ENCODE peak calls at places on chromosomes 4 and X, in six cellular contexts. I is GM12878, N is stomach, W is GM12892, A is suprapubic skin, Q is K562. F is an unnamed sample.

GRCh38 chr4:94574616-94575015 is 122.9 kb downstream of the PDLIM5 start:
- DNase-seq in I (no peak), A (no peak), W (no peak), N (no peak), Q (no peak), F (no peak)

GRCh38 chr4:107997794-107998193 is 8.1 kb downstream of the HADH start:
- DNase-seq in N (no peak), A (no peak), I (no peak), W (no peak), Q (no peak), F (no peak)

GRCh38 chrX:103540145-103540544 is 20.9 kb upstream of the RAB40A start:
- DNase-seq in Q (no peak), W (no peak), A (no peak), I (no peak), N (no peak), F (no peak)

GRCh38 chr4:173998471-173999144 is 284.9 kb downstream of the FBXO8 start:
- DNase-seq in A (no peak), N (no peak), W (no peak), Q (no peak), I (no peak), F (no peak)

GRCh38 chr4:21726255-21726815 is 222.2 kb downstream of the KCNIP4 start:
- DNase-seq in A (no peak), I (no peak), N (no peak), Q (no peak), W (no peak), F (no peak)

GRCh38 chr4:475962-476361 is 23.0 kb downstream of the ZNF721 start:
- DNase-seq in W (no peak), I (no peak), A (no peak), N (no peak), Q (no peak), F (no peak)

GRCh38 chr4:36079666-36080065 is 164.6 kb downstream of the ARAP2 start:
- DNase-seq in Q (no peak), N (no peak), W (no peak), A (no peak), I (no peak), F (no peak)

GRCh38 chrX:54447461-54447860 is 7.3 kb downstream of the TSR2 start:
- DNase-seq in W (no peak), Q (no peak), A (no peak), N (no peak), I (no peak), F (no peak)

GRCh38 chrX:65750674-65751469 is 83.4 kb downstream of the MSN start:
- DNase-seq in Q (no peak), I (peak), W (no peak), A (no peak), N (no peak), F (no peak)

GRCh38 chr4:101977096-101977495 is 186.6 kb downstream of the BANK1 start:
- DNase-seq in W (no peak), A (peak), I (no peak), Q (no peak), N (no peak), F (peak)

GRCh38 chr4:133129237-133129636 is 19.9 kb upstream of the PCDH10 start:
- DNase-seq in I (no peak), A (no peak), W (no peak), N (no peak), Q (no peak), F (no peak)

GRCh38 chr4:1382776-1383727 is 23.2 kb downstream of the NKX1-1 start:
- DNase-seq in N (no peak), Q (no peak), W (no peak), A (peak), I (no peak), F (no peak)

GRCh38 chrX:39304746-39305145 is 503.5 kb downstream of the MID1IP1 start:
- DNase-seq in W (no peak), Q (no peak), N (no peak), A (no peak), I (no peak), F (no peak)

GRCh38 chr4:86493460-86493859 is 100.7 kb upstream of the PTPN13 start:
- DNase-seq in Q (no peak), W (no peak), A (no peak), N (no peak), I (no peak), F (no peak)

GRCh38 chr4:889516-889915 is 42.6 kb downstream of the GAK start:
- DNase-seq in W (no peak), I (no peak), N (no peak), Q (no peak), A (no peak), F (no peak)

GRCh38 chr4:150379454-150379853 is 202.5 kb upstream of the MAB21L2 start:
- DNase-seq in Q (no peak), N (no peak), A (no peak), I (no peak), W (no peak), F (no peak)

GRCh38 chr4:15479089-15479912 is 9.6 kb downstream of the CC2D2A start:
- DNase-seq in Q (peak), A (no peak), W (no peak), I (no peak), N (peak), F (no peak)

GRCh38 chrX:37646254-37646653 is 39.3 kb upstream of the XK start:
- DNase-seq in Q (no peak), N (no peak), I (no peak), A (no peak), W (no peak), F (no peak)

GRCh38 chr4:111066001-111066400 is 443.1 kb upstream of the PITX2 start:
- DNase-seq in A (no peak), I (no peak), W (no peak), N (no peak), Q (no peak), F (no peak)

GRCh38 chr4:184574861-184575260 is 74.4 kb downstream of the CASP3 start:
- DNase-seq in A (no peak), I (no peak), W (no peak), N (no peak), Q (no peak), F (no peak)

GRCh38 chrX:141668371-141668770 is 30.2 kb downstream of the SPANXD start:
- DNase-seq in I (no peak), Q (no peak), A (no peak), N (no peak), W (no peak), F (no peak)

GRCh38 chr4:122003335-122003734 is 51.5 kb upstream of the TRPC3 start:
- DNase-seq in W (no peak), Q (peak), I (peak), N (no peak), A (no peak), F (no peak)

GRCh38 chrX:40146471-40147398 is 49.0 kb upstream of the BCOR start:
- DNase-seq in A (no peak), W (no peak), N (no peak), I (no peak), Q (no peak), F (no peak)

GRCh38 chr4:2045518-2045951 is 13.6 kb upstream of the NAT8L start:
- DNase-seq in A (no peak), I (no peak), N (no peak), Q (peak), W (no peak), F (no peak)

GRCh38 chr4:155392486-155393184 is 15.9 kb upstream of the MAP9 start:
- DNase-seq in N (no peak), W (no peak), I (no peak), Q (no peak), A (no peak), F (no peak)

GRCh38 chr4:146640021-146640425 is 1.3 kb downstream of the POU4F2 start:
- DNase-seq in W (no peak), Q (no peak), N (no peak), I (no peak), A (peak), F (no peak)

GRCh38 chrX:10052906-10053625 is 85.9 kb downstream of the CLDN34 start:
- DNase-seq in W (no peak), I (no peak), N (no peak), A (no peak), Q (no peak), F (no peak)

GRCh38 chrX:41308884-41309655 is 24.9 kb upstream of the DDX3X start:
- DNase-seq in Q (no peak), A (no peak), W (no peak), I (no peak), N (no peak), F (no peak)

GRCh38 chr4:77579406-77580076 is 26.1 kb upstream of the CXCL13 start:
- DNase-seq in N (no peak), I (no peak), W (no peak), A (no peak), Q (no peak), F (no peak)

GRCh38 chr4:70269674-70270073 is 27.3 kb downstream of the CSN3 start:
- DNase-seq in Q (no peak), A (no peak), N (no peak), I (no peak), W (no peak), F (no peak)

GRCh38 chr4:71300362-71300761 is 38.5 kb upstream of the SLC4A4 start:
- DNase-seq in Q (no peak), A (no peak), W (no peak), N (no peak), I (no peak), F (no peak)

GRCh38 chrX:103716967-103717366 is 6.3 kb downstream of the TMEM31 start:
- DNase-seq in N (no peak), W (no peak), I (no peak), Q (no peak), A (no peak), F (no peak)

GRCh38 chr4:185210102-185210981 is 944 bp downstream of the SNX25 start:
- DNase-seq in N (peak), I (no peak), A (peak), W (no peak), Q (peak), F (no peak)

GRCh38 chrX:49153467-49153866 is 9.1 kb upstream of the MAGIX start:
- DNase-seq in I (no peak), Q (no peak), N (no peak), W (no peak), A (no peak), F (no peak)

GRCh38 chr4:20480161-20480947 is 219.9 kb upstream of the PACRGL start:
- DNase-seq in A (no peak), W (no peak), I (no peak), N (no peak), Q (no peak), F (no peak)

GRCh38 chr4:184558996-184559395 is 84.6 kb upstream of the IRF2 start:
- DNase-seq in W (no peak), Q (no peak), A (no peak), N (no peak), I (no peak), F (no peak)

GRCh38 chr4:177809786-177810185 is 367.5 kb upstream of the AGA start:
- DNase-seq in A (no peak), W (no peak), I (no peak), N (no peak), Q (no peak), F (no peak)

DNA sequence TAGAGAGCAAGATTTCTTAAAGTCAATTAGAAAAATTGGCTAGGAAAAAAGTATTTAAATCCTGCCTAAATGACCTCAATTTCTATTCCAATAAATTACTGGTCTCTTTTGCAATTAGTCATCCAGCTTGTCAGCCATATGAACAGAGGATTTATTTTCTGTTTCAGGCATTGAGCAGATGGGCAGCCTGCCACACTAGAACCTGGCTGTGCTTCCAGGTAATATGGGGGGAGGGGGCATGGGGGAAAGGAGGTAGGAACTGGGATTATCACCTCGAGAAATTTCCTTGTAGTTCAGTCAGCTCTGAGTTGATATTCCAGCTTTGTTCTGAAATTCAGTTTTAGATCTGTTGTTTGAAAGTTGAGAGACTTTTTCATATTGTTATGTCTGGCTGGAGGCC is 206.3 kb upstream of the LCORL start:
- DNase-seq in I (no peak), N (no peak), W (no peak), A (no peak), Q (no peak), F (no peak)
- TF ChIP-seq POLR2AphosphoS5 in I (no peak), N (no peak), W (no peak), A (no peak), Q (no peak), F (no peak)

GRCh38 chr4:118968813-118969212 is 80.2 kb downstream of the SYNPO2 start:
- DNase-seq in A (no peak), N (no peak), Q (no peak), W (no peak), I (no peak), F (no peak)

GRCh38 chr4:118967393-118967792 is 78.7 kb downstream of the SYNPO2 start:
- DNase-seq in N (no peak), A (no peak), W (no peak), Q (no peak), I (no peak), F (peak)

GRCh38 chr4:118969359-118969758 is 80.7 kb downstream of the SYNPO2 start:
- DNase-seq in W (no peak), Q (no peak), I (no peak), N (peak), A (no peak), F (peak)

GRCh38 chr4:118964891-118965411 is 76.3 kb downstream of the SYNPO2 start:
- DNase-seq in I (no peak), Q (no peak), N (no peak), W (no peak), A (no peak), F (no peak)

GRCh38 chr4:118968006-118968405 is 79.4 kb downstream of the SYNPO2 start:
- DNase-seq in W (peak), N (peak), I (peak), Q (no peak), A (no peak), F (no peak)
- TF ChIP-seq POLR2AphosphoS5 in W (peak), N (peak), I (no peak), Q (no peak), A (peak), F (peak)

GRCh38 chrX:69025802-69026301 is 139.4 kb downstream of the PJA1 start:
- DNase-seq in N (no peak), Q (no peak), I (no peak), A (no peak), W (no peak), F (no peak)

GRCh38 chrX:69024287-69024686 is 141.0 kb downstream of the PJA1 start:
- DNase-seq in N (no peak), I (no peak), A (no peak), W (no peak), Q (no peak), F (no peak)

GRCh38 chrX:69027181-69028005 is 137.9 kb downstream of the PJA1 start:
- DNase-seq in W (no peak), N (peak), I (no peak), Q (no peak), A (no peak), F (no peak)

GRCh38 chrX:69022430-69022829 is 142.8 kb downstream of the PJA1 start:
- DNase-seq in A (no peak), I (no peak), N (no peak), W (no peak), Q (no peak), F (no peak)

DNA sequence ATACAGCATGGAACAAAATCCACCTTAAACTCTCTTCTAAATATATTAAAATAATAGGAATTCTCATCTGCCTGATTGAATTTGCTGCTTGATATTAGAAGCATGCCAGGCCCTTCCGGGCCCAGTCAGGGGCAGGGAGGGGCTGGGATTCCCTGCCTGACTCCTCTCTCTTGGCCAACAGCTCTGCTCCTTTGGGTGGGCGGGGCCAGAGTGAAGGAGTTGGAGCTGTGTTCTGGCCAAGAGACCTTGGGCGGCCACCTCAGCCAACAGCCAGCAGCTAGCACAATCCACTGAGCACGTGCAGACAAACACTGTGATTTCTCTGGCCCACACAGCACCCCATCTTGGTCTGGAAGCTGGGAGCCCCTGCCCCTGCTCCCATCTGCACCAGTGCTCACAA is 140.3 kb downstream of the PJA1 start:
- DNase-seq in I (no peak), W (no peak), N (peak), Q (no peak), A (peak), F (peak)
- TF ChIP-seq POLR2AphosphoS5 in I (no peak), W (no peak), N (no peak), Q (no peak), A (no peak), F (no peak)

DNA sequence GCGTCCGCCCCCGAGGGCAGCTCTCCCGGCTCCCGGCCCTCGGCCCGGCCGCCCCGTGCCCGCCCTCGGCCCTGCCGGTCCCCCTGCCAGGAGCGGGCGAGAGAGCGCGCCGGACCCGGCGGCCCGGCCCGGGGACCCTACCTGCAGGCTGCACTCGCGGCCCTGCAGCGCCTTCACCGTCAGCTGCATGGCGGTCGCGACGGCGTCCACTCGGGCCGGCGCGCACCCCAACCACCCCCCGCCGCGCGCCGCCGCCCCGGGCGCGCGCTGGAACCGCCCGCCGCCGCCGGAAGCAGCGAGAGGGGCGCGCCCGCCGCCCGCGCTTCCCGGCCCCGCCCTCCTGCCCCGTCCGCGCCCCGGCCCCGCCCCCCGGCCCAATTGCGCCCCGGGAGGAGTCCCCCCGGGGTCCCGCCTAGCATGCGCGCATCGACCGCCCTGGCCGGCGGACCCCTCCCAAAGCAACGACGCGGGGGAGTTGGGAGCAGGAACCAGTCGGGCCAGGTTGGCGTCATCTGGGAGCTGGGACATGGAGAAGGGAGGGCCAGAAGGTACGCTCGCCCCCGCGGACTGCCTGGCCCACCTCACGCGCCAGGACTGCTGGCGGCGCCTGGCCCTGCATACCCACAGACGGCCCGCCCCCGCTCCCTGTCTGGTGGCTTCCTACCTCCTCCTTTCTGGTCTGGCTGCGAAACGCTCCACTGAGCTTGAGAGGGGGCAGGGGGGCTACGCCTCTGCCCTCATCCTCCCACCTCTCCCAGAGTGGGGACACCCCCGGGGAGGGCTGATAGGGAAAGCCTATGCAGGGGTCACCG is at the start of gene UBL4A:
- DNase-seq in Q (peak), N (peak), I (no peak), A (peak), W (peak), F (peak)
- TF ChIP-seq POLR2AphosphoS5 in Q (no peak), N (peak), I (no peak), A (no peak), W (no peak), F (no peak)